ENCODE peak calls at places on chromosomes 3 and 15, in nine cellular contexts. One of them, this sample, is unnamed.

GRCh38 chr3:134087046-134087974 is 57.6 kb upstream of the SLCO2A1 start:
- DNase-seq in ACHN: no peak
- DNase-seq in CD14-positive monocyte: no peak
- DNase-seq in activated CD4-positive, alpha-beta T cell treated with anti-CD3 and anti-CD28 coated beads, Interleukin-2, amount 50 U/mL, for 24 hours: no peak
- DNase-seq in MCF 10A: peak
- DNase-seq in Calu3: no peak
- DNase-seq in G401: no peak
- DNase-seq in EL: no peak
- DNase-seq in non-pigmented ciliary epithelial cell: no peak
- DNase-seq in this sample: no peak

GRCh38 chr3:194130807-194131589 is 5.0 kb upstream of the HES1 start:
- DNase-seq in EL: no peak
- DNase-seq in MCF 10A: no peak
- DNase-seq in Calu3: peak
- DNase-seq in CD14-positive monocyte: no peak
- DNase-seq in ACHN: peak
- DNase-seq in activated CD4-positive, alpha-beta T cell treated with anti-CD3 and anti-CD28 coated beads, Interleukin-2, amount 50 U/mL, for 24 hours: no peak
- DNase-seq in non-pigmented ciliary epithelial cell: no peak
- DNase-seq in G401: no peak
- DNase-seq in this sample: no peak

GRCh38 chr3:31159331-31160039 is 265.0 kb upstream of the GADL1 start:
- DNase-seq in CD14-positive monocyte: no peak
- DNase-seq in G401: no peak
- DNase-seq in EL: no peak
- DNase-seq in Calu3: no peak
- DNase-seq in ACHN: no peak
- DNase-seq in non-pigmented ciliary epithelial cell: no peak
- DNase-seq in activated CD4-positive, alpha-beta T cell treated with anti-CD3 and anti-CD28 coated beads, Interleukin-2, amount 50 U/mL, for 24 hours: no peak
- DNase-seq in MCF 10A: no peak
- DNase-seq in this sample: no peak

GRCh38 chr3:196163687-196164493 is 47.3 kb downstream of the ZDHHC19 start:
- DNase-seq in G401: peak
- DNase-seq in non-pigmented ciliary epithelial cell: no peak
- DNase-seq in activated CD4-positive, alpha-beta T cell treated with anti-CD3 and anti-CD28 coated beads, Interleukin-2, amount 50 U/mL, for 24 hours: no peak
- DNase-seq in CD14-positive monocyte: no peak
- DNase-seq in MCF 10A: peak
- DNase-seq in Calu3: no peak
- DNase-seq in EL: no peak
- DNase-seq in ACHN: no peak
- DNase-seq in this sample: no peak

GRCh38 chr15:39546842-39547241 is 34.0 kb upstream of the THBS1 start:
- DNase-seq in Calu3: no peak
- DNase-seq in non-pigmented ciliary epithelial cell: no peak
- DNase-seq in EL: no peak
- DNase-seq in G401: no peak
- DNase-seq in MCF 10A: no peak
- DNase-seq in ACHN: no peak
- DNase-seq in CD14-positive monocyte: no peak
- DNase-seq in activated CD4-positive, alpha-beta T cell treated with anti-CD3 and anti-CD28 coated beads, Interleukin-2, amount 50 U/mL, for 24 hours: no peak
- DNase-seq in this sample: no peak

GRCh38 chr15:101188517-101189340 is 63.1 kb downstream of the CHSY1 start:
- DNase-seq in Calu3: no peak
- DNase-seq in ACHN: peak
- DNase-seq in CD14-positive monocyte: no peak
- DNase-seq in EL: peak
- DNase-seq in MCF 10A: no peak
- DNase-seq in non-pigmented ciliary epithelial cell: no peak
- DNase-seq in G401: no peak
- DNase-seq in activated CD4-positive, alpha-beta T cell treated with anti-CD3 and anti-CD28 coated beads, Interleukin-2, amount 50 U/mL, for 24 hours: no peak
- DNase-seq in this sample: no peak

GRCh38 chr15:42353061-42353460 is 6.2 kb upstream of the CAPN3 start:
- DNase-seq in G401: no peak
- DNase-seq in EL: no peak
- DNase-seq in activated CD4-positive, alpha-beta T cell treated with anti-CD3 and anti-CD28 coated beads, Interleukin-2, amount 50 U/mL, for 24 hours: no peak
- DNase-seq in CD14-positive monocyte: no peak
- DNase-seq in non-pigmented ciliary epithelial cell: no peak
- DNase-seq in MCF 10A: no peak
- DNase-seq in ACHN: no peak
- DNase-seq in Calu3: no peak
- DNase-seq in this sample: no peak

GRCh38 chr15:25178835-25179672 is 224.3 kb downstream of the SNRPN start:
- DNase-seq in activated CD4-positive, alpha-beta T cell treated with anti-CD3 and anti-CD28 coated beads, Interleukin-2, amount 50 U/mL, for 24 hours: no peak
- DNase-seq in non-pigmented ciliary epithelial cell: no peak
- DNase-seq in MCF 10A: no peak
- DNase-seq in ACHN: no peak
- DNase-seq in EL: no peak
- DNase-seq in Calu3: no peak
- DNase-seq in G401: no peak
- DNase-seq in CD14-positive monocyte: peak
- DNase-seq in this sample: no peak

GRCh38 chr15:38819343-38819858 is 254.8 kb upstream of the RASGRP1 start:
- DNase-seq in MCF 10A: no peak
- DNase-seq in CD14-positive monocyte: no peak
- DNase-seq in non-pigmented ciliary epithelial cell: no peak
- DNase-seq in Calu3: no peak
- DNase-seq in activated CD4-positive, alpha-beta T cell treated with anti-CD3 and anti-CD28 coated beads, Interleukin-2, amount 50 U/mL, for 24 hours: no peak
- DNase-seq in EL: no peak
- DNase-seq in G401: no peak
- DNase-seq in ACHN: no peak
- DNase-seq in this sample: no peak

GRCh38 chr3:155908086-155908485 is 37.6 kb downstream of the GMPS start:
- DNase-seq in G401: no peak
- DNase-seq in activated CD4-positive, alpha-beta T cell treated with anti-CD3 and anti-CD28 coated beads, Interleukin-2, amount 50 U/mL, for 24 hours: no peak
- DNase-seq in Calu3: no peak
- DNase-seq in CD14-positive monocyte: no peak
- DNase-seq in MCF 10A: no peak
- DNase-seq in ACHN: no peak
- DNase-seq in non-pigmented ciliary epithelial cell: no peak
- DNase-seq in EL: no peak
- DNase-seq in this sample: no peak

GRCh38 chr15:74616996-74617395 is 1.4 kb downstream of the CLK3 start:
- DNase-seq in Calu3: no peak
- DNase-seq in MCF 10A: no peak
- DNase-seq in G401: no peak
- DNase-seq in ACHN: no peak
- DNase-seq in CD14-positive monocyte: no peak
- DNase-seq in activated CD4-positive, alpha-beta T cell treated with anti-CD3 and anti-CD28 coated beads, Interleukin-2, amount 50 U/mL, for 24 hours: no peak
- DNase-seq in EL: peak
- DNase-seq in non-pigmented ciliary epithelial cell: no peak
- DNase-seq in this sample: no peak

GRCh38 chr3:138916824-138917223 is 30.1 kb downstream of the FOXL2 start:
- DNase-seq in activated CD4-positive, alpha-beta T cell treated with anti-CD3 and anti-CD28 coated beads, Interleukin-2, amount 50 U/mL, for 24 hours: no peak
- DNase-seq in EL: no peak
- DNase-seq in MCF 10A: peak
- DNase-seq in ACHN: no peak
- DNase-seq in Calu3: peak
- DNase-seq in G401: no peak
- DNase-seq in CD14-positive monocyte: no peak
- DNase-seq in non-pigmented ciliary epithelial cell: no peak
- DNase-seq in this sample: no peak

GRCh38 chr15:77239892-77240608 is 169.1 kb upstream of the TSPAN3 start:
- DNase-seq in CD14-positive monocyte: no peak
- DNase-seq in EL: peak
- DNase-seq in Calu3: no peak
- DNase-seq in activated CD4-positive, alpha-beta T cell treated with anti-CD3 and anti-CD28 coated beads, Interleukin-2, amount 50 U/mL, for 24 hours: no peak
- DNase-seq in ACHN: no peak
- DNase-seq in non-pigmented ciliary epithelial cell: no peak
- DNase-seq in MCF 10A: peak
- DNase-seq in G401: no peak
- DNase-seq in this sample: no peak

GRCh38 chr15:101378879-101379278 is 83.8 kb upstream of the SNRPA1 start:
- DNase-seq in EL: no peak
- DNase-seq in non-pigmented ciliary epithelial cell: no peak
- DNase-seq in G401: no peak
- DNase-seq in activated CD4-positive, alpha-beta T cell treated with anti-CD3 and anti-CD28 coated beads, Interleukin-2, amount 50 U/mL, for 24 hours: no peak
- DNase-seq in MCF 10A: no peak
- DNase-seq in CD14-positive monocyte: no peak
- DNase-seq in ACHN: no peak
- DNase-seq in Calu3: no peak
- DNase-seq in this sample: no peak

GRCh38 chr3:126124148-126124868 is 40.4 kb upstream of the SLC41A3 start:
- DNase-seq in non-pigmented ciliary epithelial cell: no peak
- DNase-seq in G401: no peak
- DNase-seq in activated CD4-positive, alpha-beta T cell treated with anti-CD3 and anti-CD28 coated beads, Interleukin-2, amount 50 U/mL, for 24 hours: no peak
- DNase-seq in Calu3: no peak
- DNase-seq in ACHN: no peak
- DNase-seq in EL: no peak
- DNase-seq in CD14-positive monocyte: peak
- DNase-seq in MCF 10A: no peak
- DNase-seq in this sample: no peak

GRCh38 chr3:106466881-106467280 is 598.1 kb upstream of the CBLB start:
- DNase-seq in activated CD4-positive, alpha-beta T cell treated with anti-CD3 and anti-CD28 coated beads, Interleukin-2, amount 50 U/mL, for 24 hours: no peak
- DNase-seq in Calu3: no peak
- DNase-seq in MCF 10A: no peak
- DNase-seq in non-pigmented ciliary epithelial cell: no peak
- DNase-seq in CD14-positive monocyte: no peak
- DNase-seq in G401: no peak
- DNase-seq in EL: no peak
- DNase-seq in ACHN: no peak
- DNase-seq in this sample: no peak

GRCh38 chr3:118151164-118151563 is 883.5 kb downstream of the IGSF11 start:
- DNase-seq in MCF 10A: no peak
- DNase-seq in non-pigmented ciliary epithelial cell: no peak
- DNase-seq in Calu3: no peak
- DNase-seq in activated CD4-positive, alpha-beta T cell treated with anti-CD3 and anti-CD28 coated beads, Interleukin-2, amount 50 U/mL, for 24 hours: no peak
- DNase-seq in G401: no peak
- DNase-seq in EL: no peak
- DNase-seq in ACHN: no peak
- DNase-seq in CD14-positive monocyte: no peak
- DNase-seq in this sample: no peak

GRCh38 chr15:95162967-95163531 is 931.7 kb downstream of the MCTP2 start:
- DNase-seq in CD14-positive monocyte: no peak
- DNase-seq in non-pigmented ciliary epithelial cell: peak
- DNase-seq in G401: no peak
- DNase-seq in ACHN: peak
- DNase-seq in activated CD4-positive, alpha-beta T cell treated with anti-CD3 and anti-CD28 coated beads, Interleukin-2, amount 50 U/mL, for 24 hours: no peak
- DNase-seq in MCF 10A: peak
- DNase-seq in EL: peak
- DNase-seq in Calu3: no peak
- DNase-seq in this sample: no peak

GRCh38 chr3:126913524-126913923 is 69.4 kb upstream of the PLXNA1 start:
- DNase-seq in MCF 10A: no peak
- DNase-seq in ACHN: no peak
- DNase-seq in non-pigmented ciliary epithelial cell: no peak
- DNase-seq in Calu3: peak
- DNase-seq in activated CD4-positive, alpha-beta T cell treated with anti-CD3 and anti-CD28 coated beads, Interleukin-2, amount 50 U/mL, for 24 hours: no peak
- DNase-seq in CD14-positive monocyte: no peak
- DNase-seq in G401: no peak
- DNase-seq in EL: no peak
- DNase-seq in this sample: no peak

GRCh38 chr15:62782896-62783295 is 259.7 kb upstream of the TPM1 start:
- DNase-seq in ACHN: no peak
- DNase-seq in activated CD4-positive, alpha-beta T cell treated with anti-CD3 and anti-CD28 coated beads, Interleukin-2, amount 50 U/mL, for 24 hours: no peak
- DNase-seq in non-pigmented ciliary epithelial cell: no peak
- DNase-seq in CD14-positive monocyte: no peak
- DNase-seq in EL: peak
- DNase-seq in MCF 10A: no peak
- DNase-seq in G401: no peak
- DNase-seq in Calu3: no peak
- DNase-seq in this sample: no peak

GRCh38 chr3:99637041-99637380 is 1.4 kb upstream of the COL8A1 start:
- DNase-seq in Calu3: no peak
- DNase-seq in CD14-positive monocyte: no peak
- DNase-seq in non-pigmented ciliary epithelial cell: no peak
- DNase-seq in activated CD4-positive, alpha-beta T cell treated with anti-CD3 and anti-CD28 coated beads, Interleukin-2, amount 50 U/mL, for 24 hours: no peak
- DNase-seq in G401: no peak
- DNase-seq in EL: no peak
- DNase-seq in MCF 10A: peak
- DNase-seq in ACHN: peak
- DNase-seq in this sample: no peak

GRCh38 chr3:130539005-130539404 is 22.0 kb downstream of the COL6A6 start:
- DNase-seq in ACHN: peak
- DNase-seq in EL: peak
- DNase-seq in activated CD4-positive, alpha-beta T cell treated with anti-CD3 and anti-CD28 coated beads, Interleukin-2, amount 50 U/mL, for 24 hours: no peak
- DNase-seq in CD14-positive monocyte: no peak
- DNase-seq in Calu3: peak
- DNase-seq in non-pigmented ciliary epithelial cell: no peak
- DNase-seq in MCF 10A: peak
- DNase-seq in G401: peak
- DNase-seq in this sample: peak

GRCh38 chr15:85615930-85616329 is 178.8 kb downstream of the KLHL25 start:
- DNase-seq in EL: peak
- DNase-seq in Calu3: peak
- DNase-seq in CD14-positive monocyte: no peak
- DNase-seq in activated CD4-positive, alpha-beta T cell treated with anti-CD3 and anti-CD28 coated beads, Interleukin-2, amount 50 U/mL, for 24 hours: no peak
- DNase-seq in MCF 10A: peak
- DNase-seq in non-pigmented ciliary epithelial cell: no peak
- DNase-seq in G401: peak
- DNase-seq in ACHN: peak
- DNase-seq in this sample: no peak

GRCh38 chr15:88975891-88976290 is 62.7 kb upstream of the MFGE8 start:
- DNase-seq in MCF 10A: no peak
- DNase-seq in CD14-positive monocyte: no peak
- DNase-seq in ACHN: no peak
- DNase-seq in non-pigmented ciliary epithelial cell: no peak
- DNase-seq in EL: peak
- DNase-seq in G401: no peak
- DNase-seq in activated CD4-positive, alpha-beta T cell treated with anti-CD3 and anti-CD28 coated beads, Interleukin-2, amount 50 U/mL, for 24 hours: no peak
- DNase-seq in Calu3: no peak
- DNase-seq in this sample: no peak

GRCh38 chr3:83895892-83896291 is 1062.9 kb upstream of the CADM2 start:
- DNase-seq in MCF 10A: no peak
- DNase-seq in G401: no peak
- DNase-seq in non-pigmented ciliary epithelial cell: no peak
- DNase-seq in EL: no peak
- DNase-seq in CD14-positive monocyte: no peak
- DNase-seq in Calu3: no peak
- DNase-seq in ACHN: no peak
- DNase-seq in activated CD4-positive, alpha-beta T cell treated with anti-CD3 and anti-CD28 coated beads, Interleukin-2, amount 50 U/mL, for 24 hours: no peak
- DNase-seq in this sample: no peak

GRCh38 chr3:114659109-114660081 is 365.6 kb downstream of the TIGIT start:
- DNase-seq in non-pigmented ciliary epithelial cell: no peak
- DNase-seq in G401: no peak
- DNase-seq in activated CD4-positive, alpha-beta T cell treated with anti-CD3 and anti-CD28 coated beads, Interleukin-2, amount 50 U/mL, for 24 hours: no peak
- DNase-seq in MCF 10A: no peak
- DNase-seq in CD14-positive monocyte: no peak
- DNase-seq in EL: no peak
- DNase-seq in ACHN: no peak
- DNase-seq in Calu3: no peak
- DNase-seq in this sample: no peak

GRCh38 chr3:169871129-169871886 is 1.6 kb upstream of the LRRC31 start:
- DNase-seq in CD14-positive monocyte: no peak
- DNase-seq in G401: no peak
- DNase-seq in EL: no peak
- DNase-seq in activated CD4-positive, alpha-beta T cell treated with anti-CD3 and anti-CD28 coated beads, Interleukin-2, amount 50 U/mL, for 24 hours: no peak
- DNase-seq in non-pigmented ciliary epithelial cell: no peak
- DNase-seq in ACHN: no peak
- DNase-seq in MCF 10A: peak
- DNase-seq in Calu3: peak
- DNase-seq in this sample: no peak

GRCh38 chr3:64550745-64551144 is 137.1 kb downstream of the ADAMTS9 start:
- DNase-seq in CD14-positive monocyte: no peak
- DNase-seq in activated CD4-positive, alpha-beta T cell treated with anti-CD3 and anti-CD28 coated beads, Interleukin-2, amount 50 U/mL, for 24 hours: no peak
- DNase-seq in G401: no peak
- DNase-seq in ACHN: no peak
- DNase-seq in EL: no peak
- DNase-seq in non-pigmented ciliary epithelial cell: no peak
- DNase-seq in Calu3: no peak
- DNase-seq in MCF 10A: no peak
- DNase-seq in this sample: no peak

GRCh38 chr15:88800026-88800425 is 3.2 kb upstream of the ACAN start:
- DNase-seq in activated CD4-positive, alpha-beta T cell treated with anti-CD3 and anti-CD28 coated beads, Interleukin-2, amount 50 U/mL, for 24 hours: no peak
- DNase-seq in ACHN: peak
- DNase-seq in EL: peak
- DNase-seq in Calu3: no peak
- DNase-seq in G401: no peak
- DNase-seq in CD14-positive monocyte: no peak
- DNase-seq in non-pigmented ciliary epithelial cell: no peak
- DNase-seq in MCF 10A: peak
- DNase-seq in this sample: no peak

GRCh38 chr3:5138214-5138981 is 16.3 kb downstream of the ARL8B start:
- DNase-seq in MCF 10A: no peak
- DNase-seq in G401: no peak
- DNase-seq in Calu3: no peak
- DNase-seq in non-pigmented ciliary epithelial cell: no peak
- DNase-seq in activated CD4-positive, alpha-beta T cell treated with anti-CD3 and anti-CD28 coated beads, Interleukin-2, amount 50 U/mL, for 24 hours: no peak
- DNase-seq in EL: peak
- DNase-seq in CD14-positive monocyte: no peak
- DNase-seq in ACHN: no peak
- DNase-seq in this sample: no peak

GRCh38 chr15:85379403-85380131 is 836 bp upstream of the AKAP13 start:
- DNase-seq in Calu3: peak
- DNase-seq in MCF 10A: peak
- DNase-seq in activated CD4-positive, alpha-beta T cell treated with anti-CD3 and anti-CD28 coated beads, Interleukin-2, amount 50 U/mL, for 24 hours: peak
- DNase-seq in G401: no peak
- DNase-seq in non-pigmented ciliary epithelial cell: no peak
- DNase-seq in CD14-positive monocyte: no peak
- DNase-seq in EL: peak
- DNase-seq in ACHN: peak
- DNase-seq in this sample: peak